ENCODE peak calls at places on chromosome 15, in four cellular contexts. One of them, this sample, is unnamed.

GRCh38 chr15:62209821-62210220 is 44.7 kb upstream of the C2CD4B start:
- DNase-seq in GM23248: no peak
- DNase-seq in fibroblast of the aortic adventitia: no peak
- DNase-seq in germinal center: no peak
- DNase-seq in this sample: no peak

GRCh38 chr15:83199288-83199687 is 8.3 kb downstream of the HDGFL3 start:
- DNase-seq in GM23248: no peak
- DNase-seq in fibroblast of the aortic adventitia: no peak
- DNase-seq in germinal center: no peak
- DNase-seq in this sample: no peak

GRCh38 chr15:79779739-79780138 is 117.1 kb downstream of the MTHFS start:
- DNase-seq in GM23248: no peak
- DNase-seq in germinal center: no peak
- DNase-seq in fibroblast of the aortic adventitia: no peak
- DNase-seq in this sample: no peak

GRCh38 chr15:69055251-69055650 is 40.8 kb downstream of the NOX5 start:
- DNase-seq in GM23248: no peak
- DNase-seq in germinal center: no peak
- DNase-seq in fibroblast of the aortic adventitia: no peak
- DNase-seq in this sample: no peak

GRCh38 chr15:48966595-48967301 is 3.0 kb upstream of the SHC4 start:
- DNase-seq in germinal center: no peak
- DNase-seq in GM23248: peak
- DNase-seq in fibroblast of the aortic adventitia: peak
- DNase-seq in this sample: no peak

GRCh38 chr15:52232327-52232726 is 41.1 kb upstream of the GNB5 start:
- DNase-seq in GM23248: peak
- DNase-seq in fibroblast of the aortic adventitia: no peak
- DNase-seq in germinal center: peak
- DNase-seq in this sample: no peak

GRCh38 chr15:72285927-72286516 is 13.7 kb upstream of the PARP6 start:
- DNase-seq in germinal center: peak
- DNase-seq in fibroblast of the aortic adventitia: peak
- DNase-seq in GM23248: peak
- DNase-seq in this sample: peak

GRCh38 chr15:52082197-52083036 is 30.2 kb downstream of the BCL2L10 start:
- DNase-seq in fibroblast of the aortic adventitia: peak
- DNase-seq in germinal center: no peak
- DNase-seq in GM23248: no peak
- DNase-seq in this sample: no peak

GRCh38 chr15:38554354-38554753 is 10.3 kb downstream of the RASGRP1 start:
- DNase-seq in fibroblast of the aortic adventitia: no peak
- DNase-seq in GM23248: no peak
- DNase-seq in germinal center: no peak
- DNase-seq in this sample: no peak

GRCh38 chr15:61421938-61422337 is 192.8 kb upstream of the RORA start:
- DNase-seq in fibroblast of the aortic adventitia: no peak
- DNase-seq in germinal center: no peak
- DNase-seq in GM23248: no peak
- DNase-seq in this sample: no peak

GRCh38 chr15:33994005-33994615 is 25.8 kb downstream of the CHRM5 start:
- DNase-seq in GM23248: peak
- DNase-seq in germinal center: no peak
- DNase-seq in fibroblast of the aortic adventitia: peak
- DNase-seq in this sample: no peak

GRCh38 chr15:41989573-41990242 is 17.4 kb upstream of the EHD4 start:
- DNase-seq in germinal center: peak
- DNase-seq in GM23248: peak
- DNase-seq in fibroblast of the aortic adventitia: peak
- DNase-seq in this sample: peak

GRCh38 chr15:90154861-90155626 is 46.1 kb upstream of the SEMA4B start:
- DNase-seq in fibroblast of the aortic adventitia: peak
- DNase-seq in germinal center: no peak
- DNase-seq in GM23248: peak
- DNase-seq in this sample: no peak

GRCh38 chr15:39447431-39447830 is 133.4 kb upstream of the THBS1 start:
- DNase-seq in germinal center: no peak
- DNase-seq in GM23248: no peak
- DNase-seq in fibroblast of the aortic adventitia: no peak
- DNase-seq in this sample: no peak

GRCh38 chr15:80836991-80837390 is 57.8 kb downstream of the CEMIP start:
- DNase-seq in fibroblast of the aortic adventitia: no peak
- DNase-seq in GM23248: no peak
- DNase-seq in germinal center: no peak
- DNase-seq in this sample: no peak

GRCh38 chr15:58115692-58116091 is 22.5 kb upstream of the AQP9 start:
- DNase-seq in fibroblast of the aortic adventitia: peak
- DNase-seq in GM23248: peak
- DNase-seq in germinal center: no peak
- DNase-seq in this sample: no peak

GRCh38 chr15:62573856-62574255 is 408.8 kb upstream of the C2CD4B start:
- DNase-seq in GM23248: no peak
- DNase-seq in germinal center: no peak
- DNase-seq in fibroblast of the aortic adventitia: no peak
- DNase-seq in this sample: no peak

GRCh38 chr15:81520480-81520879 is 146.5 kb upstream of the TMC3 start:
- DNase-seq in germinal center: no peak
- DNase-seq in fibroblast of the aortic adventitia: no peak
- DNase-seq in GM23248: no peak
- DNase-seq in this sample: no peak

GRCh38 chr15:32849769-32850668 is 132.2 kb downstream of the GREM1 start:
- DNase-seq in germinal center: no peak
- DNase-seq in fibroblast of the aortic adventitia: peak
- DNase-seq in GM23248: peak
- DNase-seq in this sample: no peak

GRCh38 chr15:44009056-44009455 is 182.3 kb downstream of the WDR76 start:
- DNase-seq in fibroblast of the aortic adventitia: peak
- DNase-seq in germinal center: no peak
- DNase-seq in GM23248: peak
- DNase-seq in this sample: no peak

GRCh38 chr15:63905558-63906265 is 72.0 kb upstream of the HERC1 start:
- DNase-seq in GM23248: no peak
- DNase-seq in fibroblast of the aortic adventitia: no peak
- DNase-seq in germinal center: no peak
- DNase-seq in this sample: no peak

GRCh38 chr15:38304486-38304885 is 51.9 kb downstream of the SPRED1 start:
- DNase-seq in germinal center: no peak
- DNase-seq in fibroblast of the aortic adventitia: peak
- DNase-seq in GM23248: no peak
- DNase-seq in this sample: no peak

GRCh38 chr15:38589502-38589901 is 24.9 kb upstream of the RASGRP1 start:
- DNase-seq in GM23248: peak
- DNase-seq in germinal center: no peak
- DNase-seq in fibroblast of the aortic adventitia: peak
- DNase-seq in this sample: no peak

GRCh38 chr15:69881310-69881660 is 216.4 kb downstream of the TLE3 start:
- DNase-seq in germinal center: peak
- DNase-seq in fibroblast of the aortic adventitia: no peak
- DNase-seq in GM23248: no peak
- DNase-seq in this sample: no peak

GRCh38 chr15:41281236-41281635 is 50.2 kb downstream of the CHP1 start:
- DNase-seq in fibroblast of the aortic adventitia: peak
- DNase-seq in GM23248: peak
- DNase-seq in germinal center: no peak
- DNase-seq in this sample: no peak

GRCh38 chr15:63079938-63080626 is 37.5 kb downstream of the TPM1 start:
- DNase-seq in GM23248: peak
- DNase-seq in fibroblast of the aortic adventitia: no peak
- DNase-seq in germinal center: no peak
- DNase-seq in this sample: no peak

GRCh38 chr15:81792646-81793045 is 253.2 kb downstream of the MEX3B start:
- DNase-seq in GM23248: no peak
- DNase-seq in germinal center: no peak
- DNase-seq in fibroblast of the aortic adventitia: no peak
- DNase-seq in this sample: no peak

GRCh38 chr15:81813215-81813614 is 232.6 kb downstream of the MEX3B start:
- DNase-seq in GM23248: no peak
- DNase-seq in fibroblast of the aortic adventitia: no peak
- DNase-seq in germinal center: no peak
- DNase-seq in this sample: no peak

GRCh38 chr15:58535337-58535736 is 103.5 kb downstream of the LIPC start:
- DNase-seq in germinal center: no peak
- DNase-seq in fibroblast of the aortic adventitia: no peak
- DNase-seq in GM23248: no peak
- DNase-seq in this sample: no peak

GRCh38 chr15:80619677-80620076 is 75.4 kb upstream of the ABHD17C start:
- DNase-seq in germinal center: no peak
- DNase-seq in fibroblast of the aortic adventitia: peak
- DNase-seq in GM23248: peak
- DNase-seq in this sample: no peak

GRCh38 chr15:95559875-95560394 is 770.6 kb upstream of the NR2F2 start:
- DNase-seq in germinal center: no peak
- DNase-seq in fibroblast of the aortic adventitia: peak
- DNase-seq in GM23248: peak
- DNase-seq in this sample: peak

GRCh38 chr15:51917493-51917892 is 54.1 kb downstream of the LEO1 start:
- DNase-seq in GM23248: peak
- DNase-seq in fibroblast of the aortic adventitia: peak
- DNase-seq in germinal center: no peak
- DNase-seq in this sample: no peak

GRCh38 chr15:77493324-77493907 is 72.7 kb downstream of the HMG20A start:
- DNase-seq in fibroblast of the aortic adventitia: no peak
- DNase-seq in GM23248: peak
- DNase-seq in germinal center: no peak
- DNase-seq in this sample: no peak

This sample was measured in posterior vena cava.